ENCODE peak calls at places on chromosomes 6 and 20, in five cellular contexts. P is pancreas; L is fibroblast of the conjunctiva; C is GM04504; Q is effector memory CD4-positive, alpha-beta T cell. V is an unnamed sample.

GRCh38 chr6:24799541-24799915 is 811 bp upstream of the ARMH2 start:
- DNase-seq in P (no peak), L (no peak), C (no peak), Q (no peak), V (no peak)

GRCh38 chr6:167056370-167056769 is 57.2 kb downstream of the CEP43 start:
- DNase-seq in P (no peak), L (no peak), C (no peak), Q (peak), V (no peak)

GRCh38 chr6:44923416-44923815 is 404.7 kb upstream of the RUNX2 start:
- DNase-seq in P (no peak), L (no peak), C (no peak), Q (no peak), V (no peak)

GRCh38 chr20:61345656-61346055 is 93.6 kb downstream of the CDH4 start:
- DNase-seq in P (no peak), L (no peak), C (no peak), Q (no peak), V (no peak)

GRCh38 chr20:730005-730404 is 38.3 kb downstream of the SLC52A3 start:
- DNase-seq in P (no peak), L (no peak), C (no peak), Q (no peak), V (no peak)

GRCh38 chr6:40743690-40744446 is 156.7 kb upstream of the LRFN2 start:
- DNase-seq in P (no peak), L (no peak), C (no peak), Q (no peak), V (no peak)

GRCh38 chr20:58647162-58647813 is 3.8 kb upstream of the STX16 start:
- DNase-seq in P (no peak), L (no peak), C (no peak), Q (no peak), V (no peak)

GRCh38 chr6:53796451-53796780 is 1.6 kb downstream of the LRRC1 start:
- DNase-seq in P (no peak), L (no peak), C (no peak), Q (no peak), V (no peak)

GRCh38 chr20:5526516-5526915 is 209.8 kb upstream of the PROKR2 start:
- DNase-seq in P (no peak), L (no peak), C (no peak), Q (no peak), V (no peak)

GRCh38 chr20:36575066-36575743 is 1.8 kb downstream of the TGIF2 start:
- DNase-seq in P (peak), L (peak), C (no peak), Q (no peak), V (no peak)

GRCh38 chr6:45432944-45433343 is 55.2 kb upstream of the SUPT3H start:
- DNase-seq in P (no peak), L (no peak), C (no peak), Q (no peak), V (no peak)

GRCh38 chr6:90098025-90098474 is 198.6 kb downstream of the BACH2 start:
- DNase-seq in P (peak), L (peak), C (peak), Q (no peak), V (peak)

GRCh38 chr6:14074723-14075503 is 42.7 kb upstream of the CD83 start:
- DNase-seq in P (no peak), L (no peak), C (no peak), Q (no peak), V (no peak)

GRCh38 chr6:96947055-96947454 is 22.5 kb downstream of the KLHL32 start:
- DNase-seq in P (no peak), L (no peak), C (no peak), Q (no peak), V (no peak)

GRCh38 chr6:108366236-108366635 is 71.4 kb downstream of the AFG1L start:
- DNase-seq in P (no peak), L (no peak), C (no peak), Q (no peak), V (no peak)

GRCh38 chr6:139757766-139758655 is 383.6 kb upstream of the CITED2 start:
- DNase-seq in P (no peak), L (peak), C (no peak), Q (no peak), V (no peak)

GRCh38 chr6:57301755-57302154 is 15.7 kb upstream of the PRIM2 start:
- DNase-seq in P (no peak), L (no peak), C (no peak), Q (no peak), V (no peak)

GRCh38 chr6:34696189-34696738 is 303 bp downstream of the ILRUN start:
- DNase-seq in P (peak), L (no peak), C (peak), Q (no peak), V (no peak)

GRCh38 chr20:35172434-35172806 is 548 bp downstream of the PROCR start:
- DNase-seq in P (no peak), L (no peak), C (no peak), Q (no peak), V (no peak)

GRCh38 chr6:160996316-160996715 is 4.7 kb downstream of the MAP3K4 start:
- DNase-seq in P (no peak), L (no peak), C (no peak), Q (no peak), V (no peak)

GRCh38 chr20:50735813-50736212 is 4.4 kb downstream of the PARD6B start:
- DNase-seq in P (no peak), L (no peak), C (no peak), Q (no peak), V (no peak)

GRCh38 chr6:13006578-13007300 is 290.2 kb downstream of the PHACTR1 start:
- DNase-seq in P (no peak), L (no peak), C (no peak), Q (no peak), V (no peak)

GRCh38 chr6:19994909-19995308 is 157.7 kb downstream of the ID4 start:
- DNase-seq in P (no peak), L (no peak), C (no peak), Q (no peak), V (no peak)

GRCh38 chr6:97703661-97704060 is 420.6 kb upstream of the MMS22L start:
- DNase-seq in P (no peak), L (no peak), C (no peak), Q (no peak), V (no peak)

GRCh38 chr20:41245086-41245707 is 72.3 kb downstream of the ZHX3 start:
- DNase-seq in P (no peak), L (no peak), C (no peak), Q (no peak), V (no peak)

GRCh38 chr6:1611322-1611571 is 1.5 kb downstream of the FOXC1 start:
- DNase-seq in P (no peak), L (no peak), C (no peak), Q (no peak), V (no peak)

GRCh38 chr6:9233686-9234085 is 798.3 kb upstream of the SLC35B3 start:
- DNase-seq in P (no peak), L (no peak), C (no peak), Q (no peak), V (no peak)

V was measured in AG04450.